ENCODE peak calls at places on chromosomes 13 and 19, in eight cellular contexts. T, Y, J, Z, U, A, N and R are unnamed samples.

GRCh38 chr19:44758596-44758995 is 10.1 kb downstream of the BCL3 start:
- DNase-seq in Z (no peak), A (no peak), U (no peak), Y (no peak), T (no peak), N (no peak), J (no peak), R (no peak)

GRCh38 chr19:23273022-23273593 is 22.9 kb upstream of the ZNF724 start:
- DNase-seq in U (no peak), J (no peak), N (no peak), T (no peak), Y (no peak), Z (no peak), A (no peak), R (no peak)

GRCh38 chr13:51152713-51153112 is 41.6 kb upstream of the C13orf42 start:
- DNase-seq in U (peak; percentile 18), N (no peak), Z (no peak), Y (no peak), J (no peak), T (no peak), A (no peak), R (no peak)

GRCh38 chr19:50191270-50191669 is 12.2 kb upstream of the MYH14 start:
- DNase-seq in U (no peak), Z (no peak), Y (no peak), J (no peak), A (no peak), N (no peak), T (no peak), R (no peak)

GRCh38 chr13:111342716-111343115 is 22.3 kb downstream of the TEX29 start:
- DNase-seq in A (no peak), T (no peak), Z (no peak), N (no peak), J (no peak), Y (no peak), U (no peak), R (no peak)

GRCh38 chr19:51402117-51402516 is 11.7 kb upstream of the C19orf84 start:
- DNase-seq in N (no peak), T (no peak), U (no peak), J (no peak), Z (no peak), A (no peak), Y (no peak), R (no peak)

GRCh38 chr19:1379126-1379905 is 4.4 kb upstream of the NDUFS7 start:
- DNase-seq in Z (no peak), A (no peak), Y (no peak), T (no peak), U (no peak), J (no peak), N (no peak), R (no peak)

GRCh38 chr13:26810095-26810494 is 49.5 kb upstream of the GPR12 start:
- DNase-seq in J (no peak), Y (no peak), A (no peak), U (no peak), N (no peak), T (no peak), Z (no peak), R (no peak)

GRCh38 chr19:34260771-34261173 is 6.4 kb downstream of the GARRE1 start:
- DNase-seq in N (no peak), J (no peak), A (no peak), Z (no peak), T (no peak), Y (no peak), U (no peak), R (peak; percentile 36)

GRCh38 chr19:5192568-5192967 is 148.0 kb downstream of the PTPRS start:
- DNase-seq in A (no peak), U (no peak), N (no peak), Z (no peak), J (no peak), Y (no peak), T (no peak), R (no peak)

GRCh38 chr13:106156468-106156867 is 379.0 kb downstream of the EFNB2 start:
- DNase-seq in A (no peak), T (no peak), U (peak; percentile 98), J (peak; percentile 88), N (no peak), Z (no peak), Y (no peak), R (no peak)

GRCh38 chr13:112645327-112645914 is 44.4 kb upstream of the ATP11A start:
- DNase-seq in A (no peak), Y (no peak), J (no peak), Z (no peak), U (no peak), T (no peak), N (no peak), R (no peak)

GRCh38 chr13:27919934-27920676 is at the start of gene PDX1:
- DNase-seq in A (peak; percentile 71), N (no peak), J (peak; percentile 37), Z (peak; percentile 83), Y (no peak), T (no peak), U (no peak), R (no peak)

GRCh38 chr13:46936525-46936924 is 39.7 kb upstream of the HTR2A start:
- DNase-seq in J (no peak), Y (no peak), U (no peak), Z (no peak), T (no peak), A (no peak), N (no peak), R (no peak)

GRCh38 chr19:14248578-14249011 is 42.6 kb upstream of the ADGRL1 start:
- DNase-seq in T (no peak), U (no peak), Z (peak; percentile 58), Y (no peak), A (no peak), J (peak; percentile 43), N (no peak), R (peak; percentile 57)